ENCODE peak calls at places on chromosomes 2 and 18, in five cellular contexts. E, R, A, S and W are unnamed samples.

GRCh38 chr2:60961457-60961856 is 56.1 kb upstream of the PEX13 start:
- DNase-seq in E (no peak), R (peak), S (peak), A (no peak), W (no peak)

GRCh38 chr2:220811952-220812570 is 760.0 kb downstream of the EPHA4 start:
- DNase-seq in S (peak), E (no peak), R (peak), A (no peak), W (no peak)

GRCh38 chr18:57798713-57799373 is 4.3 kb downstream of the ATP8B1 start:
- DNase-seq in S (no peak), E (no peak), A (no peak), R (no peak), W (no peak)

GRCh38 chr2:126527836-126528490 is 128.0 kb upstream of the GYPC start:
- DNase-seq in E (peak), S (peak), R (peak), A (peak), W (peak)

GRCh38 chr2:113831156-113831555 is 58.7 kb upstream of the ACTR3 start:
- DNase-seq in E (no peak), S (peak), A (no peak), R (peak), W (no peak)

GRCh38 chr2:24704682-24705081 is 88.5 kb downstream of the PTRHD1 start:
- DNase-seq in R (no peak), S (no peak), E (no peak), A (no peak), W (no peak)

GRCh38 chr18:58266291-58266690 is 222.3 kb downstream of the NEDD4L start:
- DNase-seq in R (no peak), S (no peak), A (no peak), E (no peak), W (no peak)

GRCh38 chr2:97863829-97864228 is 131.9 kb downstream of the TMEM131 start:
- DNase-seq in S (no peak), R (no peak), E (no peak), A (no peak), W (no peak)

GRCh38 chr2:178870703-178871102 is 63.5 kb upstream of the TTN start:
- DNase-seq in A (no peak), E (no peak), S (no peak), R (no peak), W (no peak)

GRCh38 chr18:60413944-60414547 is 41.5 kb upstream of the MC4R start:
- DNase-seq in R (no peak), A (no peak), S (peak), E (peak), W (peak)

GRCh38 chr2:144130551-144130950 is 389.4 kb downstream of the ZEB2 start:
- DNase-seq in E (no peak), S (no peak), A (no peak), R (no peak), W (no peak)

GRCh38 chr2:37568565-37568964 is 102.9 kb downstream of the CDC42EP3 start:
- DNase-seq in A (no peak), R (no peak), S (no peak), E (no peak), W (no peak)

GRCh38 chr2:72538486-72538885 is 287.3 kb downstream of the EXOC6B start:
- DNase-seq in A (no peak), R (peak), S (no peak), E (no peak), W (no peak)

GRCh38 chr2:148167241-148167766 is 146.4 kb downstream of the MBD5 start:
- DNase-seq in S (no peak), E (no peak), A (no peak), R (peak), W (no peak)

GRCh38 chr2:96687266-96687665 is 44.7 kb downstream of the FER1L5 start:
- DNase-seq in R (no peak), A (no peak), E (no peak), S (peak), W (no peak)

GRCh38 chr2:126666003-126666402 is 10.0 kb downstream of the GYPC start:
- DNase-seq in A (no peak), S (no peak), E (no peak), R (no peak), W (no peak)

GRCh38 chr2:65722028-65722427 is 289.6 kb upstream of the SPRED2 start:
- DNase-seq in S (peak), R (peak), E (no peak), A (peak), W (peak)

GRCh38 chr2:43559391-43560230 is 36.2 kb downstream of the THADA start:
- DNase-seq in A (no peak), R (no peak), S (no peak), E (peak), W (no peak)

GRCh38 chr2:25618676-25619075 is 54.7 kb downstream of the DTNB start:
- DNase-seq in E (no peak), A (no peak), S (peak), R (peak), W (no peak)

GRCh38 chr18:8424481-8424880 is 184.8 kb upstream of the RAB12 start:
- DNase-seq in S (no peak), A (no peak), E (no peak), R (peak), W (no peak)

GRCh38 chr2:112199188-112199587 is 55.7 kb downstream of the ZC3H8 start:
- DNase-seq in R (no peak), E (peak), A (no peak), S (no peak), W (no peak)

GRCh38 chr2:60992985-60993392 is 24.5 kb upstream of the PEX13 start:
- DNase-seq in E (peak), R (no peak), A (no peak), S (no peak), W (no peak)

GRCh38 chr2:105691942-105692341 is 52.8 kb upstream of the NCK2 start:
- DNase-seq in R (no peak), S (no peak), E (peak), A (no peak), W (no peak)

GRCh38 chr18:59263566-59264135 is 9.6 kb downstream of the RAX start:
- DNase-seq in R (no peak), E (no peak), S (no peak), A (no peak), W (no peak)

GRCh38 chr2:159612255-159612901 is 4.0 kb downstream of the BAZ2B start:
- DNase-seq in A (no peak), E (peak), R (no peak), S (peak), W (no peak)

GRCh38 chr2:128535928-128536327 is 217.3 kb upstream of the HS6ST1 start:
- DNase-seq in S (no peak), E (no peak), R (peak), A (no peak), W (no peak)

GRCh38 chr2:170822885-170823799 is 6.5 kb downstream of the GAD1 start:
- DNase-seq in R (no peak), A (no peak), S (no peak), E (no peak), W (peak)

GRCh38 chr2:157866202-157866601 is 9.9 kb downstream of the ACVR1 start:
- DNase-seq in A (no peak), R (peak), S (no peak), E (no peak), W (no peak)

GRCh38 chr18:7417742-7418141 is 149.4 kb upstream of the PTPRM start:
- DNase-seq in E (no peak), A (no peak), S (peak), R (peak), W (no peak)

GRCh38 chr2:205692095-205692494 is 9.8 kb downstream of the NRP2 start:
- DNase-seq in E (no peak), S (no peak), A (no peak), R (no peak), W (no peak)

GRCh38 chr18:54392621-54393023 is 34.9 kb downstream of the C18orf54 start:
- DNase-seq in S (peak), R (peak), A (no peak), E (peak), W (no peak)

GRCh38 chr2:201057715-201058248 is 13.7 kb downstream of the HYCC2 start:
- DNase-seq in S (no peak), E (no peak), R (no peak), A (no peak), W (no peak)

GRCh38 chr2:44730583-44730982 is 210.9 kb upstream of the SIX3 start:
- DNase-seq in E (no peak), S (peak), A (no peak), R (no peak), W (no peak)

GRCh38 chr2:37798315-37799005 is 126.6 kb upstream of the RMDN2 start:
- DNase-seq in S (no peak), A (no peak), R (no peak), E (peak), W (no peak)

GRCh38 chr2:222610746-222611145 is 45.1 kb downstream of the FARSB start:
- DNase-seq in S (no peak), A (no peak), E (no peak), R (peak), W (no peak)
- TF ChIP-seq CTCF in S (no peak), A (no peak), E (no peak), R (peak), W (no peak)

GRCh38 chr2:54723300-54724149 is at the start of gene EML6:
- DNase-seq in A (peak), R (peak), S (peak), E (peak), W (peak)
- TF ChIP-seq CTCF in A (peak), R (peak), S (peak), E (peak), W (no peak)

GRCh38 chr2:227377461-227378351 is 1.4 kb downstream of the TM4SF20 start:
- DNase-seq in S (peak), A (no peak), R (no peak), E (peak), W (no peak)
- TF ChIP-seq CTCF in S (no peak), A (no peak), R (no peak), E (peak), W (no peak)

GRCh38 chr18:68735498-68736343 is 20.8 kb upstream of the TMX3 start:
- DNase-seq in S (peak), R (peak), A (no peak), E (peak), W (no peak)
- TF ChIP-seq CTCF in S (peak), R (peak), A (peak), E (peak), W (peak)

GRCh38 chr2:11420190-11420589 is 45.8 kb downstream of the E2F6 start:
- DNase-seq in R (no peak), A (no peak), E (no peak), S (no peak), W (no peak)

GRCh38 chr2:11419781-11420180 is 46.2 kb downstream of the E2F6 start:
- DNase-seq in S (no peak), E (no peak), A (no peak), R (no peak), W (no peak)

GRCh38 chr2:11416931-11417330 is 49.0 kb downstream of the E2F6 start:
- DNase-seq in E (no peak), S (no peak), A (no peak), R (no peak), W (no peak)

GRCh38 chr2:11416191-11416590 is 49.8 kb downstream of the E2F6 start:
- DNase-seq in S (no peak), R (no peak), A (no peak), E (no peak), W (peak)

GRCh38 chr2:11417946-11418585 is 47.9 kb downstream of the E2F6 start:
- DNase-seq in A (no peak), R (no peak), E (peak), S (peak), W (no peak)
- TF ChIP-seq CTCF in A (peak), R (peak), E (peak), S (peak), W (peak)

GRCh38 chr2:6968319-6969100 is 51.3 kb downstream of the RNF144A start:
- DNase-seq in A (no peak), R (peak), S (no peak), E (peak), W (no peak)
- TF ChIP-seq CTCF in A (no peak), R (peak), S (no peak), E (no peak), W (no peak)

GRCh38 chr2:240722376-240722775 is 30.7 kb downstream of the AQP12A start:
- DNase-seq in R (no peak), A (no peak), S (no peak), E (no peak), W (no peak)

GRCh38 chr2:240724431-240724830 is 32.8 kb downstream of the AQP12A start:
- DNase-seq in A (no peak), R (no peak), E (no peak), S (no peak), W (no peak)

GRCh38 chr2:240721596-240722180 is 30.0 kb downstream of the AQP12A start:
- DNase-seq in S (no peak), R (no peak), E (no peak), A (no peak), W (no peak)

GRCh38 chr2:240723851-240724250 is 32.2 kb downstream of the AQP12A start:
- DNase-seq in E (no peak), R (no peak), A (no peak), S (no peak), W (no peak)

DNA sequence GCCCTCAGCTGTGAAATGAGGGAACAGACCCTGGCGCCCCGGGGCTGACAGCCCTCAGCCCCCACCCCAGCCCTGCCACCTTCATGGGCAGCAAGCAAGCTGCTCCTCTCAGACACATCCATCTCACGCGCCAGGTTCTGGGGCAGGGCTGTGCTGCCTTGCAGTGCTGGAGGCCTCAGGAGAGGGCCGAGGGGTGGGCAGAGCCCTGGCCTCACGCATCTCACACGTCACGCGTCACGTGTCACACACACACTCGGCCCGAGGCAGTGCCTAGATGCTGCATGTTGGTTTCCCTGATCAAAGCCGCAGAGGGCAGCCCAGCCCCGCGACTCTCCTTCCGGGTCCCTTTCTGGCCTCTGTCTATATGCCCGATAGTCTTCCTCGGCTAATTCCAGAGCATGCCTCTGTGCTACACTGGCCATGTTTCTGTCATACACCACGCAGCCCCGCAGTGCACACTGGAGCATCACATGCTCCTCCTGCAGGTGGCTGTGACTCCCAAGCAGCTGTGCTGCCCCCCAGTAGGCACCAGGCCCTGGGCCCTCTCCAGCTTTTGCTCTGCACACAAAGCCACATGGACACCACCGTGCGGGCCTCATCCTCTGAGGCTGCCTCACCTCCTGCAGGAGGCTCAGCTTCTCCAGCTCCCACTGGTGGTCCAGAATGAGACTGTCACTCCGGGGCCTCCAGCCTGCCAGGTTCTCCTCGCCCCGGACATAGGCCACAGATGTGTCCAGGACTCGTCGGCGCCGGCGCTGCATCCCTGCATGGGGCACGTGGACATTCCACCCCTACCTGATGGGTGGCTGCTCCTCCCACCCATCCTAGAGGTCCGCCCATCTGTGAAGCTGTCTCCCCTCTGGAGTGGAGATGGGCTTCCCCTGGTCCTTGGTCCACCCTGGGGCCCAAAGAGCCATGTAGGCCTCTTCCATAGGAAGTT is 31.4 kb downstream of the AQP12A start:
- DNase-seq in R (no peak), S (no peak), E (no peak), A (no peak), W (no peak)
- TF ChIP-seq CTCF in R (peak), S (no peak), E (no peak), A (no peak), W (no peak)